ENCODE peak calls at places on chromosomes 6 and 20, in seven cellular contexts. H, Q, S, Y, K, B and V are unnamed samples. For H3K4me1, the result is how much of the 10 kb centered on the place peaks cover.

GRCh38 chr20:49276201-49276894 is 1.5 kb downstream of the ZNFX1 start:
- DNase-seq in Q (no peak), H (no peak), S (no peak), B (no peak), K (peak), Y (no peak), V (peak)

GRCh38 chr6:105400501-105400900 is 2.4 kb downstream of the PREP start:
- DNase-seq in K (no peak), Y (no peak), Q (no peak), S (no peak), B (no peak), H (peak), V (no peak)

GRCh38 chr6:125974214-125974866 is 12.0 kb upstream of the TRMT11 start:
- DNase-seq in B (no peak), Y (no peak), H (peak), Q (no peak), K (peak), S (no peak), V (no peak)

GRCh38 chr6:97095466-97095865 is 170.9 kb downstream of the KLHL32 start:
- DNase-seq in H (no peak), B (no peak), S (no peak), Y (no peak), K (no peak), Q (no peak), V (no peak)

GRCh38 chr20:22583773-22584629 is at the start of gene FOXA2:
- DNase-seq in Y (peak), H (peak), S (no peak), K (no peak), Q (no peak), B (peak), V (no peak)

GRCh38 chr20:2301164-2301622 is 5.4 kb downstream of the TGM3 start:
- DNase-seq in B (peak), Y (no peak), S (peak), H (no peak), K (no peak), Q (no peak), V (no peak)

GRCh38 chr20:10443936-10444335 is 8.8 kb downstream of the SLX4IP start:
- DNase-seq in B (no peak), Y (no peak), K (no peak), S (no peak), Q (no peak), H (no peak), V (no peak)

GRCh38 chr6:169229611-169230321 is 23.9 kb downstream of the THBS2 start:
- DNase-seq in K (no peak), H (no peak), Y (no peak), S (no peak), Q (peak), B (peak), V (no peak)

GRCh38 chr20:8152183-8152582 is 20.1 kb downstream of the PLCB1 start:
- DNase-seq in Y (no peak), B (no peak), Q (no peak), H (no peak), S (no peak), K (peak), V (no peak)

GRCh38 chr6:112193111-112193510 is 61.3 kb downstream of the LAMA4 start:
- DNase-seq in Q (no peak), S (no peak), B (no peak), Y (no peak), K (no peak), H (no peak), V (no peak)

GRCh38 chr6:106628658-106629102 is 618 bp downstream of the RTN4IP1 start:
- DNase-seq in S (no peak), Q (no peak), H (peak), Y (no peak), K (peak), B (peak), V (no peak)

GRCh38 chr6:79874531-79875132 is 72.7 kb downstream of the ELOVL4 start:
- DNase-seq in H (no peak), B (no peak), K (no peak), Y (no peak), S (no peak), Q (no peak), V (no peak)

GRCh38 chr20:63223121-63223825 is 7.3 kb upstream of the YTHDF1 start:
- DNase-seq in Y (no peak), Q (no peak), B (peak), H (peak), K (peak), S (no peak), V (peak)

GRCh38 chr6:32703347-32703746 is 36.9 kb upstream of the HLA-DQB1 start:
- DNase-seq in Q (no peak), Y (no peak), H (no peak), S (no peak), B (no peak), K (no peak), V (no peak)

GRCh38 chr6:109738667-109739066 is 47.6 kb downstream of the FIG4 start:
- DNase-seq in B (no peak), Y (no peak), Q (no peak), H (no peak), S (no peak), K (no peak), V (no peak)

GRCh38 chr20:25278636-25279361 is 30.9 kb downstream of the PYGB start:
- DNase-seq in K (no peak), H (no peak), Y (peak), B (no peak), S (peak), Q (peak), V (no peak)

GRCh38 chr6:3341467-3341866 is 82.7 kb downstream of the PSMG4 start:
- DNase-seq in H (peak), K (peak), S (no peak), Y (no peak), Q (no peak), B (no peak), V (no peak)

GRCh38 chr6:29685718-29686326 is 4.9 kb upstream of the ZFP57 start:
- DNase-seq in Q (no peak), K (no peak), S (no peak), H (peak), Y (no peak), B (no peak), V (no peak)

GRCh38 chr6:125598422-125598821 is 151.0 kb upstream of the HEY2 start:
- DNase-seq in B (no peak), K (peak), H (no peak), Y (no peak), S (peak), Q (no peak), V (no peak)

GRCh38 chr6:170282512-170283158 is 8.2 kb downstream of the DLL1 start:
- DNase-seq in Y (no peak), B (no peak), Q (no peak), K (no peak), H (no peak), S (no peak), V (no peak)

GRCh38 chr6:122511193-122511924 is 39.8 kb upstream of the SERINC1 start:
- DNase-seq in K (no peak), H (no peak), Y (no peak), Q (no peak), S (no peak), B (no peak), V (no peak)

GRCh38 chr6:105835373-105835772 is 250.8 kb upstream of the PRDM1 start:
- DNase-seq in B (no peak), S (no peak), H (peak), Y (no peak), Q (no peak), K (peak), V (no peak)

GRCh38 chr20:61886721-61887658 is 178.7 kb downstream of the TAF4 start:
- DNase-seq in S (no peak), Q (peak), H (peak), Y (peak), K (peak), B (peak), V (peak)

GRCh38 chr6:122712093-122712863 is 67.2 kb upstream of the FABP7 start:
- DNase-seq in S (no peak), B (no peak), K (peak), Y (no peak), Q (no peak), H (no peak), V (no peak)

GRCh38 chr20:62523473-62524203 is 47.8 kb upstream of the GATA5 start:
- DNase-seq in K (no peak), H (peak), B (no peak), Y (no peak), Q (no peak), S (no peak), V (peak)

GRCh38 chr20:46621492-46621891 is 29.8 kb downstream of the SLC13A3 start:
- DNase-seq in S (no peak), H (no peak), B (no peak), Y (no peak), K (peak), Q (no peak), V (no peak)

GRCh38 chr20:24804481-24805206 is 144.4 kb upstream of the CST7 start:
- DNase-seq in K (no peak), H (no peak), B (no peak), Q (no peak), Y (no peak), S (no peak), V (no peak)

GRCh38 chr6:85744571-85744970 is 101.9 kb upstream of the SYNCRIP start:
- DNase-seq in Y (no peak), K (no peak), B (no peak), S (no peak), Q (no peak), H (no peak), V (no peak)

GRCh38 chr6:15244605-15245360 is 1.1 kb upstream of the JARID2 start:
- DNase-seq in S (peak), Q (peak), H (peak), Y (peak), B (peak), K (peak), V (peak)

GRCh38 chr6:29941916-29942274 is 437 bp upstream of the HLA-A start:
- DNase-seq in S (no peak), K (no peak), Q (no peak), H (no peak), B (no peak), Y (no peak), V (no peak)

GRCh38 chr6:44627091-44627878 is 239.8 kb downstream of the CDC5L start:
- DNase-seq in Q (no peak), H (peak), S (peak), Y (no peak), K (no peak), B (peak), V (no peak)

GRCh38 chr20:61842011-61842410 is 223.7 kb downstream of the TAF4 start:
- DNase-seq in S (no peak), K (no peak), H (no peak), B (no peak), Q (no peak), Y (peak), V (no peak)

GRCh38 chr20:53444386-53444785 is 149.3 kb downstream of the ZNF217 start:
- DNase-seq in Y (no peak), Q (peak), H (peak), K (no peak), B (no peak), S (no peak), V (no peak)

GRCh38 chr6:25942561-25943147 is 12.2 kb upstream of the SLC17A2 start:
- DNase-seq in Q (no peak), H (peak), S (no peak), Y (no peak), K (peak), B (no peak), V (no peak)

GRCh38 chr20:63064310-63064709 is 57.5 kb upstream of the BHLHE23 start:
- DNase-seq in Q (no peak), K (no peak), Y (peak), S (peak), H (no peak), B (no peak), V (no peak)

GRCh38 chr6:30399390-30400058 is 54.6 kb downstream of the RPP21 start:
- DNase-seq in Q (no peak), S (no peak), K (peak), B (no peak), Y (no peak), H (no peak), V (no peak)

GRCh38 chr6:11428895-11429294 is 108.7 kb upstream of the TMEM170B start:
- DNase-seq in H (peak), Y (no peak), K (peak), B (no peak), Q (no peak), S (no peak), V (no peak)
- H3K27ac ChIP-seq in H (no peak), Y (no peak), K (peak), B (no peak), Q (no peak), S (peak), V (no peak)

GRCh38 chr6:47483516-47483852 is 5.9 kb downstream of the CD2AP start:
- DNase-seq in B (no peak), Y (no peak), S (no peak), K (no peak), Q (no peak), H (no peak), V (no peak)
- H3K4me1 ChIP-seq in B (under half), Y (under half), S (under half), K (under half), Q (under half), H (under half), V (under half)

DNA sequence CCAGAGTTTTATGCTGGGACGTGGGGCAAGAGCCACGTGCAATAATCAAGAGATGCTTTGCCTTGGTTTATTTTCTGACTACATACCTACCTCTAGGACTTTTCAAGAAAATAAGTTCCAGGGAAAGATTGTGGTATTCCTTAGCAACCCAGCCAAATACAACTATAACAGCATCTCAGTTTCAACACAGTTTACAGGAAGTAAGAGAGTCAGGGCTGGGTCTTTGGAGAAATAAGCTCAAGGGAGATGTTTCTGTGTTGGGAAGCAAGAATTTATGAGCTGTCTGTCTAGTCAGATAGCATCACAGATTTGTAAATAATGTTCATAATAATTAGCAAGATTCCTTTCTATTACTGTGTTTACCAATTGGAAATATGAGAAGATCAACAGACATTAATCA is 35.1 kb downstream of the MAP3K5 start:
- DNase-seq in H (no peak), S (no peak), Y (no peak), K (peak), Q (no peak), B (no peak), V (no peak)
- H3K27ac ChIP-seq in H (no peak), S (peak), Y (no peak), K (no peak), Q (no peak), B (no peak), V (no peak)

DNA sequence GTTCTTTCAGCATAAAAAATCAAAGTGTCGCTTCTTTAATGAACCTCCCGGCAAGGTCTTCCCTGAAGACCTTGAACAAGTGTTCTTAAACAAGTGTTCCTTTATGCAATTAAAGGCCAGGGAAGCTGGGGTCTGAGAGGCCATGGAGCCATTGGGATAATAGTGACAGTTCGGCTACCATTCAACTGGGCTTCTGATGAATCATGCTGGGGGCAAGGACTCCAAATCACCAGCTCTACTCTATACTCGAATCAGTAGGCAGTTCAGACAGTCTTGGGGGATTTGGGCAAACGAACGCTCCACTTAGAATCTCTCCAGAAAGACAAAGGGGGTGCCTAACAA is 34.7 kb upstream of the EZR start:
- DNase-seq in Y (no peak), K (no peak), Q (no peak), S (no peak), H (no peak), B (no peak), V (no peak)
- H3K4me1 ChIP-seq in Y (under half), K (under half), Q (under half), S (under half), H (under half), B (under half), V (half or more)

DNA sequence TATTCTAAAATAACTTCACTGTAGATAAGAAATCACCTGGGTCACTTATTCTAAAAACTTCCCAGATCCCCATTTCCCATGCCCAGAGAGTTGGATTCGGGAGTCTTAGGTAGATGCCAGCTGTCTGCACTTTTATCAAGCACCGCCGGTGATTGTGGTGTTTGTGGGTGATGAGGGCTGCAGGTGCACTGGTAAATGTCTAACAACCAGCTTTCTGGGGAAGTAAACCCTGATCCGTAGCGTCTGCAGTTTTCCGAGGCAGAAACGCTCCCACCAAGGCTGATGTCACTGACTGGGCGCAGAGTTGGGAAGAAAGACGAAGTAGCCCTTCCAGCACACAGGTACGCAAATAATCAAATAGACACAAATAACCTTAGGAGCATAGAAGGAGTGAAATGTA is 152.2 kb upstream of the KCNG1 start:
- DNase-seq in S (no peak), H (no peak), Y (no peak), Q (no peak), K (no peak), B (no peak), V (no peak)
- H3K27ac ChIP-seq in S (no peak), H (no peak), Y (no peak), Q (no peak), K (no peak), B (no peak), V (no peak)

DNA sequence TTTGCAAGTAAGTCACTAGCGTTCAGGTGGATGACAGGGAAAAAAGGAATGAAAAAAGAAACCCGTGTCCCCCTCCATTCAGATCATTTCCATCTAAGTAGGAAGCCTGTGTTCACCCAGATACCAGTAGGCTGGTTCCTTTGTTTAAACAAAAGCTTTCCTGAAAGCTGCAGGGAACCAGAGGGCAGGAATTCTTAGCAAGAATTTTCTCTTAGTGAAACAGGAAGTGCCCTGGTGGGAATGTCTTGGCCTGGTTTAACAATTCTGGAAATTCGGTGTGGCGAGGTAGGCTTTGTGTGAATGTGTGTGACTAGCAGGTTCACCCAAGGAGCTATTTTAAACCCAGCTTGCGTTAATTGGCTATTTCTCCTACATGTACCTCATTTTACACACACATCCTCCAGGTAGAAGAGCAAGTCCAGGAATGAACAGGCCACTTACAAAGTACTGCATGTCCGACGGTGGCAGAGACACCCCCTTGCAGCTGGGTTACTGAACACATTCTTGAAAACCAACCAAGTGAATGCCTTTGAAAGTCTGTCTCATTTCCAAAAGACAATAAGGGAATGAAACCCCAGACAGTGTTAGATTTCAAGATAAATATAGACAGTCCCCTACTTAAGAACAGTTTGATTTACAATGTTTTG is 64.7 kb downstream of the GFOD1 start:
- DNase-seq in Q (no peak), K (peak), B (no peak), Y (no peak), S (no peak), H (peak), V (no peak)
- H3K4me1 ChIP-seq in Q (under half), K (under half), B (under half), Y (under half), S (half or more), H (under half), V (under half)

DNA sequence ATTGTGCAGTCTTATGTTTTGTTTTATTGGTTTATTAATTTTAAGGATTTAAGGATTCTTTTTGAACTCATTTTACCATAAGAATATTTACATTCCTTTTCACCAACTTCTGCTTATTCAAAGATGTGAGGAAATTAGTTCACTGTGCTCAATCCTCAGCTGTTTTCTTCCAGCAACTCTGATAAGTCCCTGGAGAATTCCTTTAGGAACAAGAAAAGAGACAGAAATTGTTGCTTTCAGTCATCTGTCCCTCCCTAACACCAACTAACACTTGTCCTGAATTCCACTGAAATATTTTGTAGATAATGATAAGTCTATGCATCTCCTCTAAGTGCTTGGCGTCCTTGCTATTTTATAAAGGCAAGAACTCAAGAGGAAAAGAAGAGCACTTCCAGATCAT is 334.8 kb upstream of the MARCKS start:
- DNase-seq in H (no peak), S (no peak), Q (no peak), Y (no peak), B (no peak), K (no peak), V (no peak)
- H3K27ac ChIP-seq in H (no peak), S (no peak), Q (no peak), Y (no peak), B (no peak), K (no peak), V (no peak)

GRCh38 chr6:36938536-36938935 is 16.0 kb upstream of the PI16 start:
- DNase-seq in B (no peak), K (peak), S (no peak), H (no peak), Y (no peak), Q (no peak), V (no peak)

GRCh38 chr6:36933102-36933501 is 21.4 kb upstream of the PI16 start:
- DNase-seq in H (no peak), B (no peak), Q (no peak), Y (no peak), K (peak), S (no peak), V (no peak)

GRCh38 chr6:36937896-36938295 is 16.6 kb upstream of the PI16 start:
- DNase-seq in Y (no peak), H (no peak), Q (no peak), K (no peak), S (no peak), B (no peak), V (no peak)

GRCh38 chr6:36936824-36937223 is 17.7 kb upstream of the PI16 start:
- DNase-seq in S (no peak), Q (no peak), B (no peak), Y (no peak), K (no peak), H (no peak), V (no peak)

DNA sequence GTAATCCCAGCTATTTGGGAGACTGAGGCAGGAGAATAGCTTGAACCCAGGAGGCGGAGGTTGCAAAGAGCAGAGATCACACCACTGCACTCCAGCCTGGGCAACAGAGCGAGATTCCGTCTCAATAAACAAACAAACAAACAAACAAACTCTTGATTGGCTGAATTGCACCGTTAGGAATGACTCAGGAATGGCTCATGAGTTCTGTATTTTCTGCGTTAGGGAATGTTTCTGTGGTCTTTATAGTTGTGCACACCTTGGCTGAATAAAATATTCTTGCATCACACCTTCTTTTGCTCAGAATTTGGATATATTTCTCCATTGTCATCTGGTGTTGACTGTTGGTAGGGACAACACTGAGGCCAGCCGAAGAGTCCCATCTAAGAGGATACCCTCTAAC is 19.7 kb upstream of the PI16 start:
- DNase-seq in B (no peak), Q (no peak), H (no peak), Y (no peak), K (no peak), S (no peak), V (no peak)
- H3K4me1 ChIP-seq in B (under half), Q (under half), H (under half), Y (under half), K (under half), S (under half), V (under half)